ENCODE peak calls at places on chromosomes 1 and 21, in six cellular contexts. One of them, this sample, is unnamed.
A peak's percentile ranks its signal among the peaks of the same experiment; 100 is the strongest.

GRCh38 chr1:237542525-237543418 is 347.9 kb downstream of the ZP4 start:
- DNase-seq in H1: no peak
- DNase-seq in vagina: no peak
- DNase-seq in uterus: no peak
- DNase-seq in CD8-positive, alpha-beta memory T cell: no peak
- DNase-seq in kidney: no peak
- DNase-seq in this sample: no peak

GRCh38 chr1:239856924-239857323 is 234.8 kb upstream of the FMN2 start:
- DNase-seq in H1: no peak
- DNase-seq in vagina: no peak
- DNase-seq in uterus: no peak
- DNase-seq in CD8-positive, alpha-beta memory T cell: no peak
- DNase-seq in kidney: no peak
- DNase-seq in this sample: no peak

GRCh38 chr1:248824301-248824700 is 1.4 kb downstream of the SH3BP5L start:
- DNase-seq in H1: no peak
- DNase-seq in vagina: no peak
- DNase-seq in uterus: no peak
- DNase-seq in CD8-positive, alpha-beta memory T cell: no peak
- DNase-seq in kidney: no peak
- DNase-seq in this sample: no peak

GRCh38 chr1:167297222-167298214 is 76.8 kb downstream of the POU2F1 start:
- DNase-seq in H1: no peak
- DNase-seq in vagina: no peak
- DNase-seq in uterus: no peak
- DNase-seq in CD8-positive, alpha-beta memory T cell: no peak
- DNase-seq in kidney: no peak
- DNase-seq in this sample: peak; percentile 76

GRCh38 chr1:3038571-3039181 is 17.4 kb downstream of the ACTRT2 start:
- DNase-seq in H1: no peak
- DNase-seq in vagina: no peak
- DNase-seq in uterus: no peak
- DNase-seq in CD8-positive, alpha-beta memory T cell: no peak
- DNase-seq in kidney: peak; percentile 60
- DNase-seq in this sample: no peak

GRCh38 chr1:239711768-239712167 is 325.4 kb downstream of the CHRM3 start:
- DNase-seq in H1: no peak
- DNase-seq in vagina: no peak
- DNase-seq in uterus: no peak
- DNase-seq in CD8-positive, alpha-beta memory T cell: no peak
- DNase-seq in kidney: no peak
- DNase-seq in this sample: no peak

GRCh38 chr1:32900956-32901822 is at the start of gene TMEM54:
- DNase-seq in H1: peak; percentile 69
- DNase-seq in vagina: no peak
- DNase-seq in uterus: peak; percentile 58
- DNase-seq in CD8-positive, alpha-beta memory T cell: no peak
- DNase-seq in kidney: peak; percentile 83
- DNase-seq in this sample: peak; percentile 52

GRCh38 chr1:236990052-236990445 is 14.2 kb downstream of the MT1HL1 start:
- DNase-seq in H1: no peak
- DNase-seq in vagina: no peak
- DNase-seq in uterus: no peak
- DNase-seq in CD8-positive, alpha-beta memory T cell: no peak
- DNase-seq in kidney: no peak
- DNase-seq in this sample: no peak

GRCh38 chr1:155379180-155379876 is 58.6 kb downstream of the RUSC1 start:
- DNase-seq in H1: no peak
- DNase-seq in vagina: no peak
- DNase-seq in uterus: no peak
- DNase-seq in CD8-positive, alpha-beta memory T cell: no peak
- DNase-seq in kidney: no peak
- DNase-seq in this sample: no peak

GRCh38 chr1:226268421-226269124 is 40.4 kb downstream of the LIN9 start:
- DNase-seq in H1: no peak
- DNase-seq in vagina: no peak
- DNase-seq in uterus: no peak
- DNase-seq in CD8-positive, alpha-beta memory T cell: no peak
- DNase-seq in kidney: no peak
- DNase-seq in this sample: no peak

GRCh38 chr1:170001266-170001665 is 73.2 kb downstream of the KIFAP3 start:
- DNase-seq in H1: no peak
- DNase-seq in vagina: no peak
- DNase-seq in uterus: no peak
- DNase-seq in CD8-positive, alpha-beta memory T cell: no peak
- DNase-seq in kidney: no peak
- DNase-seq in this sample: no peak

GRCh38 chr1:89550995-89551394 is 26.4 kb downstream of the LRRC8B start:
- DNase-seq in H1: no peak
- DNase-seq in vagina: no peak
- DNase-seq in uterus: no peak
- DNase-seq in CD8-positive, alpha-beta memory T cell: no peak
- DNase-seq in kidney: no peak
- DNase-seq in this sample: no peak

GRCh38 chr1:54337928-54338327 is 68.3 kb downstream of the SSBP3 start:
- DNase-seq in H1: no peak
- DNase-seq in vagina: no peak
- DNase-seq in uterus: no peak
- DNase-seq in CD8-positive, alpha-beta memory T cell: no peak
- DNase-seq in kidney: no peak
- DNase-seq in this sample: no peak

GRCh38 chr1:206674745-206675175 is 9.9 kb upstream of the MAPKAPK2 start:
- DNase-seq in H1: no peak
- DNase-seq in vagina: peak; percentile 96
- DNase-seq in uterus: peak; percentile 95
- DNase-seq in CD8-positive, alpha-beta memory T cell: no peak
- DNase-seq in kidney: peak; percentile 80
- DNase-seq in this sample: peak; percentile 72

GRCh38 chr1:228174482-228175315 is 9.1 kb downstream of the IBA57 start:
- DNase-seq in H1: peak; percentile 78
- DNase-seq in vagina: no peak
- DNase-seq in uterus: no peak
- DNase-seq in CD8-positive, alpha-beta memory T cell: peak; percentile 58
- DNase-seq in kidney: peak; percentile 81
- DNase-seq in this sample: no peak

GRCh38 chr1:234721476-234722266 is 111.7 kb upstream of the IRF2BP2 start:
- DNase-seq in H1: no peak
- DNase-seq in vagina: no peak
- DNase-seq in uterus: peak; percentile 91
- DNase-seq in CD8-positive, alpha-beta memory T cell: no peak
- DNase-seq in kidney: peak; percentile 88
- DNase-seq in this sample: peak; percentile 79

GRCh38 chr1:2859219-2859880 is 57.9 kb upstream of the TTC34 start:
- DNase-seq in H1: no peak
- DNase-seq in vagina: no peak
- DNase-seq in uterus: no peak
- DNase-seq in CD8-positive, alpha-beta memory T cell: no peak
- DNase-seq in kidney: peak; percentile 41
- DNase-seq in this sample: no peak

GRCh38 chr21:22758478-22758877 is 1760.3 kb downstream of the NCAM2 start:
- DNase-seq in H1: no peak
- DNase-seq in vagina: no peak
- DNase-seq in uterus: no peak
- DNase-seq in CD8-positive, alpha-beta memory T cell: no peak
- DNase-seq in kidney: no peak
- DNase-seq in this sample: no peak

GRCh38 chr1:17161926-17162800 is 42.8 kb upstream of the PADI1 start:
- DNase-seq in H1: peak; percentile 39
- DNase-seq in vagina: no peak
- DNase-seq in uterus: no peak
- DNase-seq in CD8-positive, alpha-beta memory T cell: no peak
- DNase-seq in kidney: no peak
- DNase-seq in this sample: no peak

GRCh38 chr21:36790616-36791015 is 91.7 kb downstream of the SIM2 start:
- DNase-seq in H1: no peak
- DNase-seq in vagina: no peak
- DNase-seq in uterus: no peak
- DNase-seq in CD8-positive, alpha-beta memory T cell: no peak
- DNase-seq in kidney: no peak
- DNase-seq in this sample: no peak

GRCh38 chr1:27868932-27869718 is 3.2 kb upstream of the THEMIS2 start:
- DNase-seq in H1: no peak
- DNase-seq in vagina: no peak
- DNase-seq in uterus: no peak
- DNase-seq in CD8-positive, alpha-beta memory T cell: peak; percentile 58
- DNase-seq in kidney: peak; percentile 78
- DNase-seq in this sample: peak; percentile 21

GRCh38 chr1:182835811-182836210 is 3.3 kb upstream of the DHX9 start:
- DNase-seq in H1: no peak
- DNase-seq in vagina: no peak
- DNase-seq in uterus: no peak
- DNase-seq in CD8-positive, alpha-beta memory T cell: no peak
- DNase-seq in kidney: no peak
- DNase-seq in this sample: no peak

GRCh38 chr1:75768021-75768420 is 18.0 kb upstream of the RABGGTB start:
- DNase-seq in H1: no peak
- DNase-seq in vagina: no peak
- DNase-seq in uterus: no peak
- DNase-seq in CD8-positive, alpha-beta memory T cell: no peak
- DNase-seq in kidney: no peak
- DNase-seq in this sample: no peak

GRCh38 chr1:20355101-20355827 is 64.6 kb downstream of the VWA5B1 start:
- DNase-seq in H1: no peak
- DNase-seq in vagina: no peak
- DNase-seq in uterus: no peak
- DNase-seq in CD8-positive, alpha-beta memory T cell: no peak
- DNase-seq in kidney: peak; percentile 41
- DNase-seq in this sample: no peak

GRCh38 chr1:159646687-159647086 is 59.1 kb downstream of the APCS start:
- DNase-seq in H1: no peak
- DNase-seq in vagina: no peak
- DNase-seq in uterus: no peak
- DNase-seq in CD8-positive, alpha-beta memory T cell: no peak
- DNase-seq in kidney: no peak
- DNase-seq in this sample: no peak
- H3K36me3 ChIP-seq in H1: no peaks in the 10 kb centered on the region
- H3K36me3 ChIP-seq in vagina: no peaks in the 10 kb centered on the region
- H3K36me3 ChIP-seq in uterus: no peaks in the 10 kb centered on the region
- H3K36me3 ChIP-seq in CD8-positive, alpha-beta memory T cell: no peaks in the 10 kb centered on the region
- H3K36me3 ChIP-seq in kidney: no peaks in the 10 kb centered on the region
- H3K36me3 ChIP-seq in this sample: no peaks in the 10 kb centered on the region

DNA sequence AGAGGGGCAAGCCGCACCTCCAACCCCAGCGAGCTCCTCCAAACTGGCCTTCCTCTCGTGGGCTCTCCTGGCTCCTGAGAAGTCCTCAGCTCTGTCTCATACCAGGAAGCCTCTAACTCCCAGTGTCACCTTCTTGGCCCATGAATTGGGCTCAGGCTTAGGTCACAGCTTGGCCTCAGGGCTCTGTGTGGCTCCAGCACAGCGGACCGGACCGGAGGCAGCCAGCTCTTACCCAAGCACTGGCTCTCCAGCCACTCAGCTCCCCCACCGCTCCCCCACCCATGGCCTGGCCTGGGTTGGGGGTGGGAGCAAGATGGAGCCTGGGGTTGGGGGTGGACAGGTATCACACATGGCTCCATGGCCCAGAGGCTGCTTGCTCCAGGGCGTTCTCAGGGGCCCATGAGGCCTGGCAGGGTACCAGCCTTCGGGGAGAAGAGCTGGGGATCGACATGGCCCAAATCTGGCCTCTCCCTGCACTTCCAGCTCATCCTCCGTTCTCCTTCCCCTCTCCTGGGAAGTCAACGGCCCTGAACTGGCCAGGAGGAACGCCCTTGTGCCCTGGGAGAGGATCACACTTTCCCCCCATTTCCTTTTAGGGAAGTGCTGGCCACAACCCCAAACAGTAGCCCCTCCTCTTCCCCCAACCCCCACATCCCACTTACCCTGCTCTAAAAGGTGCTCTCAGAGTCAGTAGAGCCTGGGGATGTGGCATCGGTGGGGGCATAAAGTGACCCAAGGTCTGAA is 97.5 kb downstream of the CASZ1 start:
- DNase-seq in H1: no peak
- DNase-seq in vagina: no peak
- DNase-seq in uterus: no peak
- DNase-seq in CD8-positive, alpha-beta memory T cell: no peak
- DNase-seq in kidney: no peak
- DNase-seq in this sample: no peak
- H3K27ac ChIP-seq in H1: no peak overlapping the region
- H3K27ac ChIP-seq in vagina: peak overlapping the region; percentile 68
- H3K27ac ChIP-seq in uterus: peak overlapping the region; percentile 34
- H3K27ac ChIP-seq in CD8-positive, alpha-beta memory T cell: no peak overlapping the region
- H3K27ac ChIP-seq in kidney: peak overlapping the region; percentile 79
- H3K27ac ChIP-seq in this sample: no peak overlapping the region

GRCh38 chr1:24999426-24999825 is 69.3 kb upstream of the RUNX3 start:
- DNase-seq in H1: no peak
- DNase-seq in vagina: no peak
- DNase-seq in uterus: no peak
- DNase-seq in CD8-positive, alpha-beta memory T cell: no peak
- DNase-seq in kidney: peak; percentile 34
- DNase-seq in this sample: no peak

GRCh38 chr1:24996456-24996855 is 66.4 kb upstream of the RUNX3 start:
- DNase-seq in H1: no peak
- DNase-seq in vagina: no peak
- DNase-seq in uterus: no peak
- DNase-seq in CD8-positive, alpha-beta memory T cell: no peak
- DNase-seq in kidney: peak; percentile 53
- DNase-seq in this sample: no peak

GRCh38 chr1:24996983-24997893 is 67.2 kb upstream of the RUNX3 start:
- DNase-seq in H1: no peak
- DNase-seq in vagina: no peak
- DNase-seq in uterus: no peak
- DNase-seq in CD8-positive, alpha-beta memory T cell: no peak
- DNase-seq in kidney: peak; percentile 70
- DNase-seq in this sample: no peak

GRCh38 chr1:24999906-25000305 is 69.8 kb upstream of the RUNX3 start:
- DNase-seq in H1: no peak
- DNase-seq in vagina: no peak
- DNase-seq in uterus: no peak
- DNase-seq in CD8-positive, alpha-beta memory T cell: no peak
- DNase-seq in kidney: peak; percentile 17
- DNase-seq in this sample: no peak

DNA sequence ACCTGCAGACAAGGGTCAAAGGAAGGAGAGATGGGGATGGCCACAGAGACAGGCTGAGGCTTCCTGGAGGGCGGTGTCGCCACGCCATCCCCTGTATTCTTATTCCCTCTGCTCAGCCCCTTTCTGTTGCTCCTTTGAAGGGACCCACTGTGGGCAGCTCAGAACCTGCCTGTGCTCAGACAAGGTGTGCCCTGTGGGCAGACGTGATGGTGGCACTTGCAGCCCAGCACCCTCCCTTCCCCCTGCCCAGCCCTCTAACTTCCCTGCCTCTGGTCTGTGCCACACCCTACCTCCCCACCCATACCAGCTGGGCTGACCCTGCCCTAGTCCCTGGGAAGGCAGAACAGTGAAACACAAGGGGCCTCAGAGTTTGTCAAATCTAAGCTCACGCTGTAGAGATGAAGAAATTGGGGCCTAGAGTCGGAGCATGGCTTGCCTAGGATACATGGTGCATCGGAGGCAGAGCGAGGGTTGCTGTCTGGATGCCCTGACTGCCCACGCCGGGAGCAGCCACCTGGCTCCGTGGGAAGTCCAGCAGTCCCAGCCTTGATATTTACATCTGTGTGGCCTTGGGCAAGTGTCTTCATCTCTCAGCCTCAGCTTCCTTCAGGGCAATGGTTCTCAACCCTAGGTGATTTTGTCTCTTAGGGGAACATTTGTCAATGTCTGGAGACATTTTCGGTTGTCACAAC is 68.6 kb upstream of the RUNX3 start:
- DNase-seq in H1: no peak
- DNase-seq in vagina: no peak
- DNase-seq in uterus: no peak
- DNase-seq in CD8-positive, alpha-beta memory T cell: no peak
- DNase-seq in kidney: peak; percentile 43
- DNase-seq in this sample: no peak
- H3K4me1 ChIP-seq in H1: no peaks in the 10 kb centered on the region
- H3K4me1 ChIP-seq in vagina: no peaks in the 10 kb centered on the region
- H3K4me1 ChIP-seq in uterus: no peaks in the 10 kb centered on the region
- H3K4me1 ChIP-seq in CD8-positive, alpha-beta memory T cell: peaks cover 54% of the 10 kb centered on the region
- H3K4me1 ChIP-seq in kidney: no peaks in the 10 kb centered on the region
- H3K4me1 ChIP-seq in this sample: no peaks in the 10 kb centered on the region

GRCh38 chr1:26710811-26711210 is 15.0 kb downstream of the ARID1A start:
- DNase-seq in H1: no peak
- DNase-seq in vagina: no peak
- DNase-seq in uterus: no peak
- DNase-seq in CD8-positive, alpha-beta memory T cell: no peak
- DNase-seq in kidney: no peak
- DNase-seq in this sample: no peak
- H3K36me3 ChIP-seq in H1: peaks cover 2% of the 10 kb centered on the region
- H3K36me3 ChIP-seq in vagina: no peaks in the 10 kb centered on the region
- H3K36me3 ChIP-seq in uterus: no peaks in the 10 kb centered on the region
- H3K36me3 ChIP-seq in CD8-positive, alpha-beta memory T cell: peaks cover 7% of the 10 kb centered on the region
- H3K36me3 ChIP-seq in kidney: no peaks in the 10 kb centered on the region
- H3K36me3 ChIP-seq in this sample: no peaks in the 10 kb centered on the region

This sample was measured in adrenal gland.